ENCODE peak calls at places on chromosomes 16 and 17, in six cellular contexts. M is mesenchymal stem cell, P is IMR-90, A is H9, V is trophoblast cell, U is H1. K is an unnamed sample.

GRCh38 chr16:46555981-46556380 is 65.2 kb downstream of the SHCBP1 start:
- DNase-seq in U (no peak), M (no peak), A (no peak), V (no peak), P (peak; percentile 54), K (no peak)

GRCh38 chr17:78967782-78968362 is 11.9 kb downstream of the LGALS3BP start:
- DNase-seq in U (no peak), P (no peak), M (no peak), V (peak; percentile 78), A (no peak), K (no peak)

GRCh38 chr16:82152641-82153094 is 17.4 kb downstream of the MPHOSPH6 start:
- DNase-seq in M (peak; percentile 75), V (no peak), U (no peak), P (peak; percentile 70), A (no peak), K (no peak)

GRCh38 chr17:10050597-10051101 is 145.6 kb upstream of the RCVRN start:
- DNase-seq in U (no peak), P (peak; percentile 88), M (peak; percentile 84), A (no peak), V (peak; percentile 17), K (no peak)

GRCh38 chr17:79027274-79027924 is 3.4 kb downstream of the C1QTNF1 start:
- DNase-seq in V (no peak), U (no peak), P (no peak), M (no peak), A (no peak), K (no peak)

GRCh38 chr16:66728117-66728787 is 23.2 kb downstream of the DYNC1LI2 start:
- DNase-seq in M (peak; percentile 70), A (no peak), P (peak; percentile 67), V (peak; percentile 74), U (no peak), K (no peak)

GRCh38 chr17:3796822-3797170 is 4.2 kb downstream of the ITGAE start:
- DNase-seq in U (no peak), P (no peak), A (no peak), V (no peak), M (no peak), K (no peak)

GRCh38 chr16:4660454-4661007 is 32.8 kb upstream of the NUDT16L1 start:
- DNase-seq in M (no peak), U (no peak), V (no peak), A (no peak), P (peak; percentile 60), K (no peak)

GRCh38 chr17:32259596-32259995 is 6.0 kb upstream of the RHBDL3 start:
- DNase-seq in U (no peak), A (no peak), P (peak; percentile 82), M (peak; percentile 81), V (no peak), K (no peak)

GRCh38 chr16:3839402-3840184 is 40.9 kb downstream of the CREBBP start:
- DNase-seq in A (no peak), M (no peak), V (no peak), P (no peak), U (no peak), K (no peak)

GRCh38 chr17:7436556-7437368 is 1.5 kb downstream of the TMEM102 start:
- DNase-seq in P (peak; percentile 75), M (peak; percentile 73), U (no peak), V (peak; percentile 97), A (peak; percentile 94), K (peak; percentile 83)

GRCh38 chr17:81558941-81559806 is 7.0 kb upstream of the FAAP100 start:
- DNase-seq in V (no peak), A (peak; percentile 73), M (no peak), U (no peak), P (no peak), K (no peak)

GRCh38 chr17:73697872-73698271 is 53.6 kb upstream of the SDK2 start:
- DNase-seq in U (no peak), A (peak; percentile 78), P (no peak), V (peak; percentile 18), M (no peak), K (no peak)

GRCh38 chr16:66107661-66108060 is 258.8 kb upstream of the CDH5 start:
- DNase-seq in U (no peak), M (peak; percentile 50), P (peak; percentile 93), V (peak; percentile 6), A (no peak), K (no peak)

GRCh38 chr16:46853713-46854443 is 22.9 kb upstream of the C16orf87 start:
- DNase-seq in P (peak; percentile 69), V (peak; percentile 88), U (peak; percentile 70), M (peak; percentile 69), A (peak; percentile 87), K (peak; percentile 67)

GRCh38 chr17:40283662-40284061 is 4.0 kb upstream of the CDC6 start:
- DNase-seq in M (peak; percentile 88), V (peak; percentile 55), A (no peak), U (no peak), P (peak; percentile 96), K (no peak)

GRCh38 chr17:38606646-38607611 is 1.2 kb upstream of the SRCIN1 start:
- DNase-seq in A (peak; percentile 66), M (no peak), U (no peak), P (no peak), V (no peak), K (no peak)

GRCh38 chr16:66935319-66936011 is at the start of gene CES2:
- DNase-seq in V (peak; percentile 25), M (peak; percentile 30), P (peak; percentile 29), U (no peak), A (no peak), K (no peak)

GRCh38 chr16:81885976-81886586 is 107.0 kb downstream of the PLCG2 start:
- DNase-seq in U (peak; percentile 36), M (peak; percentile 37), V (peak; percentile 61), A (peak; percentile 62), P (peak; percentile 16), K (peak; percentile 15)

GRCh38 chr17:55420776-55421178 is 858 bp downstream of the MMD start:
- DNase-seq in V (no peak), U (no peak), A (no peak), M (peak; percentile 46), P (no peak), K (peak; percentile 32)

GRCh38 chr16:75620326-75621169 is 2.5 kb downstream of the ADAT1 start:
- DNase-seq in U (no peak), P (no peak), A (no peak), M (no peak), V (no peak), K (no peak)

GRCh38 chr17:2722611-2723010 is 11.0 kb upstream of the CLUH start:
- DNase-seq in A (peak; percentile 38), U (no peak), M (no peak), P (no peak), V (no peak), K (no peak)

GRCh38 chr16:27436921-27437650 is 35.1 kb downstream of the IL21R start:
- DNase-seq in P (no peak), U (no peak), A (peak; percentile 18), V (no peak), M (no peak), K (no peak)

GRCh38 chr17:67245073-67245693 is at the start of gene HELZ:
- DNase-seq in M (peak; percentile 90), P (peak; percentile 83), A (peak; percentile 81), V (peak; percentile 86), U (no peak), K (peak; percentile 66)
- H2BK120ac ChIP-seq in M (peak within 1 kb of the TSS; percentile 90), P (peak within 1 kb of the TSS; percentile 37), A (no peak within 1 kb of the TSS), V (peak within 1 kb of the TSS; percentile 91), U (no peak within 1 kb of the TSS), K (peak within 1 kb of the TSS; percentile 87)

DNA sequence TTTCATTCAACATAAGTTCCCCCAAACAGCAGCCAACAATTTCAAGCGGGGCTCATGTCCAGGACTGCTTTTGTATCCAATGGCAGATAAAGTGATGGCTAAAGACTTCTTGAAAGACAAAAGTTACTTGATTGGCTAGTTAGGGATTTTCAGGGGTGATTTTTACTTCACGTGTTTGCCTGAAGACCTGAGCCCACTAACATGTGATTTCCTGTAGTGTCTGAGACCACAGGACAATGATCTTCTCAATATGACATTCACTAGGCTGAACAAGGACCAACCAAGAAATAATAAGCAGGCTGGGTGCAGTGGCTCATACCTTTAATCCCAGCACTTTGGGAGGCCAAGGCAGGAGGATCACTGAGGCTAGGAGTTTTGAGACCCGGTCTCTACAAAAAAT is 10.4 kb downstream of the TVP23A start:
- DNase-seq in U (no peak), V (no peak), P (no peak), A (no peak), M (no peak), K (no peak)
- H3K14ac ChIP-seq in U (no peak overlapping the region), V (no peak overlapping the region), P (no peak overlapping the region), A (no peak overlapping the region), M (no peak overlapping the region), K (no peak overlapping the region)

GRCh38 chr17:43411820-43412529 is 13.2 kb downstream of the ARL4D start:
- DNase-seq in U (no peak), A (no peak), P (no peak), M (no peak), V (no peak), K (no peak)

GRCh38 chr17:43406676-43407645 is 8.2 kb downstream of the ARL4D start:
- DNase-seq in V (no peak), A (peak; percentile 60), U (no peak), M (peak; percentile 74), P (peak; percentile 84), K (no peak)

GRCh38 chr17:43411369-43411677 is 12.5 kb downstream of the ARL4D start:
- DNase-seq in V (no peak), A (no peak), U (no peak), M (no peak), P (no peak), K (no peak)

GRCh38 chr17:43410557-43411368 is 12.0 kb downstream of the ARL4D start:
- DNase-seq in M (no peak), V (no peak), U (no peak), A (no peak), P (no peak), K (no peak)

GRCh38 chr17:43409131-43409530 is 10.3 kb downstream of the ARL4D start:
- DNase-seq in V (no peak), P (no peak), A (no peak), M (no peak), U (no peak), K (no peak)
- H3K18ac ChIP-seq in V (no peak overlapping the region), P (peak overlapping the region; percentile 54), A (no peak overlapping the region), M (no peak overlapping the region), U (no peak overlapping the region), K (no peak overlapping the region)

GRCh38 chr16:87822571-87822970 is 46.7 kb downstream of the SLC7A5 start:
- DNase-seq in M (no peak), V (no peak), P (no peak), U (no peak), A (no peak), K (peak; percentile 74)
- H2BK120ac ChIP-seq in M (no peak overlapping the region), V (no peak overlapping the region), P (no peak overlapping the region), U (no peak overlapping the region), A (no peak overlapping the region), K (no peak overlapping the region)

DNA sequence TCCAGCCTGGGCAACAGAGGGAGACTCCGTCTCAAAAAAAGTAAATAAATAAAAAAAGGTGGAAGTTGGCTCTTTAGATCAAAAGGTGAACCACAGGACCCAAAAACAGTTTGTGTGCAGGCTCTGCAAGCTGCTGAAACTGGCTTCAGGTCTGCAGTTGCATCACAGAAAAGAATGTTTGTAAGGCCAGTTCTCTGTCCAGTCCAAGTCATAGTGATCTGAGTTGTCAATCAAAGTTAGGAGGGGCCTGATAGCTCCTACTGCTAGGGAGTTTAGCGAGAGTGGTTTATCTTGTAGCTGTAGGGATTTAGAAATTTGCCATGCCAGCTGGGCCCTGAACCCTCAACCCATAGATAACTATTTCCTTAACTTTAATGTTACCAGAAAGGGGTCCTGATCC is 101.2 kb upstream of the CACNG5 start:
- DNase-seq in V (peak; percentile 45), A (no peak), M (no peak), P (no peak), U (no peak), K (no peak)
- H3K14ac ChIP-seq in V (no peak overlapping the region), A (no peak overlapping the region), M (peak overlapping the region; percentile 23), P (no peak overlapping the region), U (no peak overlapping the region), K (no peak overlapping the region)